ENCODE peak calls at places on chromosome 16, in six cellular contexts. Z, K, R, W, V and O are unnamed samples.

GRCh38 chr16:29819506-29819905 is 756 bp upstream of the MVP start:
- DNase-seq in Z (no peak), K (no peak), R (no peak), W (no peak), V (no peak), O (no peak)

GRCh38 chr16:22898874-22899348 is 84.9 kb downstream of the HS3ST2 start:
- DNase-seq in Z (no peak), K (peak), R (peak), W (peak), V (peak), O (peak)

GRCh38 chr16:63188076-63188771 is 1152.0 kb upstream of the CDH8 start:
- DNase-seq in Z (no peak), K (no peak), R (no peak), W (no peak), V (no peak), O (no peak)

GRCh38 chr16:11208916-11209665 is 46.9 kb downstream of the SOCS1 start:
- DNase-seq in Z (no peak), K (no peak), R (no peak), W (peak), V (no peak), O (no peak)

GRCh38 chr16:59047114-59047513 is 313.0 kb upstream of the GOT2 start:
- DNase-seq in Z (no peak), K (no peak), R (no peak), W (no peak), V (no peak), O (no peak)

GRCh38 chr16:50697881-50698767 is 4.7 kb downstream of the NOD2 start:
- DNase-seq in Z (peak), K (no peak), R (no peak), W (peak), V (no peak), O (peak)

GRCh38 chr16:83473109-83473508 is 334.7 kb upstream of the HSBP1 start:
- DNase-seq in Z (no peak), K (no peak), R (no peak), W (peak), V (no peak), O (no peak)

GRCh38 chr16:81437860-81438259 is 6.7 kb upstream of the CMIP start:
- DNase-seq in Z (no peak), K (no peak), R (no peak), W (no peak), V (no peak), O (no peak)

GRCh38 chr16:12231666-12232065 is 255.1 kb downstream of the SNX29 start:
- DNase-seq in Z (no peak), K (no peak), R (no peak), W (peak), V (no peak), O (no peak)

GRCh38 chr16:2914233-2914632 is 2.5 kb downstream of the FLYWCH1 start:
- DNase-seq in Z (no peak), K (no peak), R (no peak), W (no peak), V (no peak), O (no peak)

GRCh38 chr16:75385507-75386152 is 47.7 kb downstream of the CFDP1 start:
- DNase-seq in Z (no peak), K (no peak), R (no peak), W (peak), V (no peak), O (no peak)

GRCh38 chr16:7025616-7026190 is 306.9 kb upstream of the RBFOX1 start:
- DNase-seq in Z (no peak), K (peak), R (peak), W (no peak), V (peak), O (peak)

GRCh38 chr16:72992142-72992601 is 55.8 kb downstream of the ZFHX3 start:
- DNase-seq in Z (no peak), K (no peak), R (peak), W (no peak), V (no peak), O (peak)

GRCh38 chr16:89383095-89384003 is 107.0 kb downstream of the ANKRD11 start:
- DNase-seq in Z (no peak), K (peak), R (peak), W (no peak), V (peak), O (peak)

GRCh38 chr16:76932541-76933211 is 258.3 kb upstream of the MON1B start:
- DNase-seq in Z (no peak), K (no peak), R (no peak), W (no peak), V (no peak), O (no peak)

GRCh38 chr16:54125751-54126655 is 160.6 kb downstream of the IRX3 start:
- DNase-seq in Z (no peak), K (no peak), R (no peak), W (no peak), V (no peak), O (no peak)

GRCh38 chr16:88463411-88463810 is 10.3 kb downstream of the ZFPM1 start:
- DNase-seq in Z (no peak), K (no peak), R (no peak), W (no peak), V (no peak), O (no peak)

GRCh38 chr16:67842509-67843342 is 606 bp downstream of the THAP11 start:
- DNase-seq in Z (no peak), K (no peak), R (peak), W (peak), V (peak), O (peak)

GRCh38 chr16:74758801-74759200 is 15.8 kb downstream of the FA2H start:
- DNase-seq in Z (no peak), K (no peak), R (no peak), W (no peak), V (no peak), O (no peak)

GRCh38 chr16:19840524-19841110 is 44.0 kb downstream of the GPRC5B start:
- DNase-seq in Z (no peak), K (no peak), R (no peak), W (peak), V (no peak), O (peak)

GRCh38 chr16:85978291-85978775 is 79.4 kb downstream of the IRF8 start:
- DNase-seq in Z (no peak), K (no peak), R (no peak), W (no peak), V (no peak), O (no peak)

GRCh38 chr16:85980686-85981085 is 81.7 kb downstream of the IRF8 start:
- DNase-seq in Z (no peak), K (no peak), R (no peak), W (no peak), V (no peak), O (no peak)

GRCh38 chr16:85978976-85979375 is 80.0 kb downstream of the IRF8 start:
- DNase-seq in Z (no peak), K (no peak), R (no peak), W (no peak), V (no peak), O (no peak)

GRCh38 chr16:85981826-85982562 is 83.0 kb downstream of the IRF8 start:
- DNase-seq in Z (no peak), K (no peak), R (no peak), W (no peak), V (no peak), O (no peak)

DNA sequence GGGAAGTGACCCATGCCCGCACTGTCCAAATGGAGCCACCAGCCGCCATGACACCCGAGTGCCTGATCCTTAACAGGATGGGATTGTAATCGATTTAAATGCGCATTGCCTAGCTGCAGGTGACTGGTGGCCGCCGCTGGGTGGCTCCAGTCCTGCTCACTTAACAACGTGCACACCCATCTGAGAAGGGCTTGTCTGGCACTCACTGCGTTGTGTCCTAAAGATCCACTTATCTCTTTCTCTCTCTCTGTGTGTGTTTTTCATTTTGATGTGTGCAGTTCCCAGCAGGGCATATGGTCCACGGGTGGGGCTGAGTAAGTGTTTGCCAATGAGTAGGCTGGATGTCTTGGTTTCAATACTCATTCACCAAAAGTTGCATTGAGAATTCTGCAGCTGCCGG is 80.6 kb downstream of the IRF8 start:
- DNase-seq in Z (no peak), K (no peak), R (no peak), W (no peak), V (no peak), O (no peak)
- TF ChIP-seq CTCF in Z (no peak), K (no peak), R (no peak), W (no peak), V (no peak), O (no peak)

DNA sequence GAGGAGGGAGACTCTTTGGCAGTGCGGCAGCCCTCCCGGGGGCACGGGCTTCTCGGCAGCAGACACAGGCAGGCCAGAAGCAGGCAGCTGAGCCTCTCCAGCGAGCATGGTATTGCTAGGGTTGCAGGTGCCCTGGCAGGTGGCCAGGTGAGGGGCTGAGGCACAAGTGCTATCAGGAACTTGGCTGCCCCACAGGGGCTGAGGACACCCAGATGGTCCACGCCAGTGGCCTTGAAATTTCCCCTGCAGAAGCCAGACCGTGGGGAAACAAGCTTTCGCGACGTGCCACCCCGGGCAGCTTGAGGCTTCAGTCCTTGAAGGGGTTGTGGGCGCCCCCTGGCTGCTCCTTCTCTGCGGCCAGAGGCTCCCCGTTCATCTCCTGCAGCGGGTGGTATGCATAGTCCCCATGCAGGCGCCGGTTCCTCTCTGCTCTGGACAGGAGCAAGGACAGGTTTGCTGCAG is 8.5 kb downstream of the NAGPA start:
- DNase-seq in Z (no peak), K (no peak), R (peak), W (no peak), V (no peak), O (no peak)
- TF ChIP-seq CTCF in Z (no peak), K (no peak), R (peak), W (peak), V (no peak), O (peak)

GRCh38 chr16:61934591-61934990 is 101.6 kb downstream of the CDH8 start:
- DNase-seq in Z (no peak), K (no peak), R (no peak), W (no peak), V (no peak), O (no peak)

GRCh38 chr16:61937646-61938045 is 98.6 kb downstream of the CDH8 start:
- DNase-seq in Z (no peak), K (no peak), R (no peak), W (no peak), V (no peak), O (no peak)

GRCh38 chr16:61936522-61936921 is 99.7 kb downstream of the CDH8 start:
- DNase-seq in Z (no peak), K (no peak), R (peak), W (no peak), V (no peak), O (no peak)
- TF ChIP-seq CTCF in Z (no peak), K (no peak), R (peak), W (peak), V (no peak), O (no peak)

DNA sequence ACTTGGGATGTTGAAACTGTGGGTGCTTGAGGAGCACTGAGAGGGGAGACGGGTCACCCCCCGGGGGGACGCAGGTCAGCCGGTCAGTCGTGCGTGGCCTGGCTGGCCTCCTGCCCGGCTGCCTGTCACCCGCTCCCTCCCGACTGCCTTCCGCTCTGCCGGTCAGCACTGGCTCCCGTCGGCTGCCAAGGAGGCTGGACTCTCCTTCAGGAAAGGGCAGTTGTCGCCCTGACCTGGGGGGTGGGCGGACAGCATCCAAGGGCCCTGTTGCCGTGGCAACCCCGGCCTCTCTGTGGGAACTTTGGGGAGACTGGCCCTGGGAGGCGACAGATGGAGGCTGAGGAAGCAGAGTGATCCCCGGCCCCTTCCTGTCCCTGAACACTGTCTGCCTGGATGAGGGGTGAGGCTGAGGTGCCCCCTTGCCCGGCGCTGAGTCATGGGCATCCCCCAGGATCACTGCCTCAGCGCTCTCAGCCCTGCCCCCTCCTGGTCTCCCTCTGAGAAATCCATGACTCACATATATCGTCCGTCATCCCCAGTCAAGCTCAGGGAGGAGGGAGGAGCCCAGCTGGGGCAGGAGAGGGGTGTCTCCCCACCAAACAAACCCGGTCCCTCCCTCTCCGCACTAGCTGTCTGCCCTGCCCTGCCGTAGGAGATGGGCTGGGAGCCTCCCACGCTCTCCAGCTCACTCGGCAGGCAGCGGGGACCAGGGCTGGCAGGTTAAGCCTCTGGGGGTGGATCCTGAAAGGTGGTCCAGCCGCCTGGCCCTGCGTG is at the start of gene ADGRG1:
- DNase-seq in Z (no peak), K (no peak), R (peak), W (peak), V (peak), O (peak)
- TF ChIP-seq CTCF in Z (no peak), K (no peak), R (no peak), W (peak), V (no peak), O (no peak)